ENCODE peak calls at places on chromosomes 13 and 19, in six cellular contexts. H is Peyer's patch; T is iPS-NIHi11; Z is kidney tubule cell; D is stimulated activated CD4-positive, alpha-beta T cell treated with anti-CD3 and anti-CD28 coated beads, Interleukin-2, amount 100 ng/mL, for 48 hours; J is stimulated activated naive CD8-positive, alpha-beta T cell treated with anti-CD3 and anti-CD28 coated beads, Interleukin-15, Interleukin-2, amounts not matched to agents 100 U/mL and 50 U/mL, for 24 hours. G is an unnamed sample.

GRCh38 chr19:10553943-10554381 is 10.3 kb downstream of the ATG4D start:
- DNase-seq in T (no peak), Z (no peak), D (no peak), H (peak), J (peak), G (no peak)

GRCh38 chr13:37656247-37656940 is 57.8 kb upstream of the POSTN start:
- DNase-seq in Z (peak), D (no peak), H (no peak), J (no peak), T (no peak), G (no peak)

GRCh38 chr19:16285769-16286564 is 38.7 kb upstream of the KLF2 start:
- DNase-seq in T (no peak), J (no peak), H (no peak), D (no peak), Z (no peak), G (peak)

GRCh38 chr19:18232540-18233223 is 6.4 kb upstream of the PDE4C start:
- DNase-seq in H (no peak), T (peak), Z (no peak), D (no peak), J (no peak), G (no peak)

GRCh38 chr19:40559394-40559793 is 17.3 kb upstream of the SHKBP1 start:
- DNase-seq in D (no peak), H (no peak), Z (no peak), J (no peak), T (no peak), G (no peak)

GRCh38 chr13:87671031-87671823 is at the start of gene SLITRK5:
- DNase-seq in D (peak), H (peak), Z (peak), J (peak), T (peak), G (peak)

GRCh38 chr13:31898383-31899071 is 133.0 kb upstream of the FRY start:
- DNase-seq in H (no peak), Z (no peak), T (no peak), J (no peak), D (no peak), G (no peak)

GRCh38 chr13:103788061-103788652 is 721.9 kb upstream of the SLC10A2 start:
- DNase-seq in J (no peak), D (no peak), T (peak), H (no peak), Z (peak), G (no peak)

GRCh38 chr13:114140909-114141255 is 8.5 kb upstream of the RASA3 start:
- DNase-seq in T (no peak), Z (no peak), J (peak), H (peak), D (no peak), G (no peak)

GRCh38 chr13:30659980-30660379 is 42.3 kb downstream of the USPL1 start:
- DNase-seq in T (peak), J (no peak), Z (no peak), D (no peak), H (no peak), G (no peak)

G was measured in tibial artery.